ENCODE peak calls at places on chromosomes 1 and 21, in six cellular contexts. U is WTC11, O is mesothelial cell of epicardium, L is BE2C, H is AG10803, A is NCI-H1694 treated with DMSO at 0.1 percent for 48 hours. T is an unnamed sample.

GRCh38 chr1:200905411-200906052 is 10.8 kb downstream of the INAVA start:
- DNase-seq in U (no peak), O (no peak), L (no peak), H (no peak), A (no peak), T (no peak)

GRCh38 chr1:184838374-184838995 is 83.8 kb upstream of the EDEM3 start:
- DNase-seq in U (no peak), O (no peak), L (no peak), H (peak), A (no peak), T (no peak)

GRCh38 chr1:11314959-11315358 is 42.0 kb downstream of the UBIAD1 start:
- DNase-seq in U (no peak), O (no peak), L (no peak), H (no peak), A (no peak), T (no peak)

GRCh38 chr1:182841368-182841988 is 2.3 kb downstream of the DHX9 start:
- DNase-seq in U (no peak), O (no peak), L (no peak), H (peak), A (no peak), T (no peak)

GRCh38 chr1:113783254-113784103 is 24.2 kb upstream of the PHTF1 start:
- DNase-seq in U (no peak), O (no peak), L (no peak), H (peak), A (no peak), T (no peak)

GRCh38 chr1:159889821-159890252 is 10.1 kb downstream of the CFAP45 start:
- DNase-seq in U (no peak), O (no peak), L (peak), H (peak), A (no peak), T (no peak)

GRCh38 chr1:51592711-51593110 is 24.2 kb upstream of the OSBPL9 start:
- DNase-seq in U (no peak), O (no peak), L (no peak), H (no peak), A (no peak), T (no peak)

GRCh38 chr1:168643152-168643551 is 66.7 kb downstream of the XCL1 start:
- DNase-seq in U (no peak), O (no peak), L (no peak), H (peak), A (no peak), T (no peak)

GRCh38 chr1:241269116-241269515 is 87.9 kb downstream of the RGS7 start:
- DNase-seq in U (peak), O (no peak), L (no peak), H (no peak), A (no peak), T (peak)

GRCh38 chr1:85449356-85449755 is 15.6 kb downstream of the DDAH1 start:
- DNase-seq in U (no peak), O (no peak), L (peak), H (no peak), A (peak), T (no peak)

GRCh38 chr1:2235300-2235998 is 7.3 kb downstream of the SKI start:
- DNase-seq in U (no peak), O (no peak), L (no peak), H (no peak), A (no peak), T (no peak)

GRCh38 chr1:244341455-244342450 is 110.0 kb downstream of the ADSS2 start:
- DNase-seq in U (peak), O (no peak), L (no peak), H (peak), A (no peak), T (no peak)

GRCh38 chr21:45536301-45537081 is 5.7 kb downstream of the SLC19A1 start:
- DNase-seq in U (peak), O (peak), L (peak), H (no peak), A (no peak), T (peak)

GRCh38 chr21:45887788-45888187 is 93.8 kb upstream of the COL6A1 start:
- DNase-seq in U (no peak), O (no peak), L (peak), H (no peak), A (no peak), T (no peak)

GRCh38 chr1:78005755-78006154 is 1.0 kb downstream of the DNAJB4 start:
- DNase-seq in U (no peak), O (no peak), L (no peak), H (peak), A (peak), T (no peak)

GRCh38 chr1:207298666-207299065 is 22.8 kb upstream of the CD55 start:
- DNase-seq in U (no peak), O (no peak), L (no peak), H (peak), A (no peak), T (no peak)

GRCh38 chr1:12141533-12141855 is 25.3 kb upstream of the TNFRSF1B start:
- DNase-seq in U (no peak), O (no peak), L (no peak), H (no peak), A (no peak), T (no peak)

GRCh38 chr1:68328485-68328884 is 96.2 kb upstream of the WLS start:
- DNase-seq in U (no peak), O (no peak), L (no peak), H (peak), A (no peak), T (no peak)

GRCh38 chr1:200367841-200368534 is 41.8 kb downstream of the ZNF281 start:
- DNase-seq in U (no peak), O (no peak), L (no peak), H (peak), A (no peak), T (no peak)

GRCh38 chr1:108532730-108533129 is 27.2 kb upstream of the EEIG2 start:
- DNase-seq in U (no peak), O (no peak), L (no peak), H (no peak), A (no peak), T (no peak)

GRCh38 chr1:41935226-41935625 is 16.5 kb upstream of the HIVEP3 start:
- DNase-seq in U (no peak), O (no peak), L (no peak), H (peak), A (no peak), T (no peak)

GRCh38 chr1:24995121-24995520 is 65.0 kb upstream of the RUNX3 start:
- DNase-seq in U (no peak), O (no peak), L (no peak), H (no peak), A (no peak), T (no peak)

GRCh38 chr1:81679972-81680371 is 120.8 kb upstream of the ADGRL2 start:
- DNase-seq in U (no peak), O (no peak), L (no peak), H (peak), A (no peak), T (peak)

GRCh38 chr1:61079898-61080336 is 2.4 kb upstream of the NFIA start:
- DNase-seq in U (peak), O (peak), L (peak), H (peak), A (peak), T (peak)

GRCh38 chr1:21818661-21819060 is 6.6 kb downstream of the LDLRAD2 start:
- DNase-seq in U (peak), O (no peak), L (peak), H (peak), A (no peak), T (peak)

GRCh38 chr1:224782601-224783000 is 146.9 kb upstream of the DNAH14 start:
- DNase-seq in U (no peak), O (no peak), L (no peak), H (no peak), A (no peak), T (no peak)

GRCh38 chr1:59692591-59692990 is 122.2 kb upstream of the HOOK1 start:
- DNase-seq in U (no peak), O (no peak), L (peak), H (peak), A (peak), T (no peak)

T was measured in nephron progenitor cell.